ENCODE peak calls at places on chromosome 4, in seven cellular contexts. D is T-helper 17 cell; U is NCI-H1436 treated with DMSO at 0.1 percent for 48 hours; R is stimulated activated CD8-positive, alpha-beta memory T cell treated with anti-CD3 and anti-CD28 coated beads, Interleukin-4, amount 100 ng/mL, for 48 hours; B is stimulated activated CD4-positive, alpha-beta T cell treated with anti-CD3 and anti-CD28 coated beads, Interleukin-4, amount 100 ng/mL, for 4 hours; F is transverse colon; H is stimulated activated naive CD8-positive, alpha-beta T cell treated with anti-CD3 and anti-CD28 coated beads, Interleukin-15, Interleukin-2, amounts not matched to agents 100 U/mL and 50 U/mL, for 24 hours. Y is an unnamed sample.

GRCh38 chr4:158130204-158130603 is 42.6 kb downstream of the GASK1B start:
- DNase-seq in B (no peak), U (no peak), D (no peak), F (no peak), H (no peak), R (no peak), Y (no peak)

GRCh38 chr4:40842725-40843401 is 93.1 kb downstream of the NSUN7 start:
- DNase-seq in R (no peak), H (no peak), F (no peak), U (no peak), D (no peak), B (no peak), Y (no peak)

GRCh38 chr4:87007345-87008181 is 72.8 kb downstream of the AFF1 start:
- DNase-seq in D (no peak), U (no peak), H (peak; percentile 62), F (peak; percentile 73), B (no peak), R (peak; percentile 64), Y (peak; percentile 51)

GRCh38 chr4:54367059-54367458 is 138.0 kb downstream of the PDGFRA start:
- DNase-seq in B (no peak), R (no peak), F (no peak), H (no peak), D (no peak), U (no peak), Y (no peak)

GRCh38 chr4:6641164-6641970 is 882 bp downstream of the MRFAP1 start:
- DNase-seq in B (peak; percentile 42), D (peak; percentile 36), U (no peak), R (peak; percentile 58), F (peak; percentile 61), H (peak; percentile 52), Y (peak; percentile 48)

GRCh38 chr4:89136525-89136924 is 25.2 kb downstream of the TIGD2 start:
- DNase-seq in F (no peak), U (no peak), H (no peak), R (no peak), D (no peak), B (no peak), Y (peak; percentile 89)

GRCh38 chr4:66639361-66639760 is 905.9 kb downstream of the CENPC start:
- DNase-seq in U (no peak), B (no peak), R (no peak), H (no peak), D (no peak), F (no peak), Y (no peak)

GRCh38 chr4:6491235-6491634 is 18.8 kb upstream of the PPP2R2C start:
- DNase-seq in H (no peak), B (no peak), U (no peak), D (no peak), F (no peak), R (no peak), Y (no peak)

GRCh38 chr4:128725405-128725804 is 84.1 kb upstream of the JADE1 start:
- DNase-seq in B (no peak), R (no peak), H (no peak), F (no peak), D (no peak), U (no peak), Y (no peak)

GRCh38 chr4:156734965-156735895 is 236.4 kb downstream of the PDGFC start:
- DNase-seq in R (no peak), D (no peak), U (no peak), B (no peak), H (no peak), F (no peak), Y (no peak)

GRCh38 chr4:145957307-145957706 is 18.7 kb upstream of the ZNF827 start:
- DNase-seq in F (no peak), D (no peak), R (no peak), H (no peak), B (no peak), U (no peak), Y (peak; percentile 32)

GRCh38 chr4:119478446-119479179 is 150.0 kb downstream of the PDE5A start:
- DNase-seq in F (no peak), D (no peak), U (no peak), B (no peak), R (no peak), H (no peak), Y (peak; percentile 16)

GRCh38 chr4:118213101-118213500 is 139.7 kb downstream of the PRSS12 start:
- DNase-seq in B (no peak), U (no peak), R (no peak), F (no peak), D (no peak), H (no peak), Y (no peak)

GRCh38 chr4:157217708-157218107 is 2.8 kb upstream of the GRIA2 start:
- DNase-seq in B (no peak), F (no peak), U (no peak), R (no peak), H (no peak), D (no peak), Y (peak; percentile 29)

GRCh38 chr4:151620066-151620465 is 140.7 kb downstream of the GATB start:
- DNase-seq in U (no peak), R (no peak), D (no peak), H (no peak), F (no peak), B (no peak), Y (no peak)

GRCh38 chr4:26022346-26022891 is 108.4 kb downstream of the SMIM20 start:
- DNase-seq in U (peak; percentile 31), H (no peak), D (no peak), B (no peak), R (no peak), F (no peak), Y (no peak)

GRCh38 chr4:181685911-181686310 is 557.3 kb upstream of the TENM3 start:
- DNase-seq in U (no peak), R (no peak), H (no peak), F (no peak), B (no peak), D (no peak), Y (peak; percentile 89)

GRCh38 chr4:157151711-157152110 is 68.8 kb upstream of the GRIA2 start:
- DNase-seq in U (no peak), D (no peak), H (no peak), F (no peak), B (no peak), R (no peak), Y (peak; percentile 3)

GRCh38 chr4:136357556-136357955 is 1174.7 kb downstream of the PCDH18 start:
- DNase-seq in D (no peak), B (no peak), F (no peak), H (no peak), U (no peak), R (no peak), Y (no peak)

GRCh38 chr4:151627491-151627890 is 133.3 kb downstream of the GATB start:
- DNase-seq in R (no peak), B (no peak), U (no peak), H (no peak), F (no peak), D (no peak), Y (no peak)

GRCh38 chr4:128660361-128660964 is 149.0 kb upstream of the JADE1 start:
- DNase-seq in R (no peak), B (no peak), H (no peak), U (no peak), D (no peak), F (no peak), Y (peak; percentile 94)

GRCh38 chr4:133162941-133163340 is 13.8 kb downstream of the PCDH10 start:
- DNase-seq in U (no peak), R (no peak), H (no peak), F (no peak), D (no peak), B (no peak), Y (no peak)

GRCh38 chr4:130026185-130026584 is 930.2 kb downstream of the C4orf33 start:
- DNase-seq in F (no peak), B (no peak), U (peak; percentile 98), R (no peak), D (no peak), H (no peak), Y (no peak)

GRCh38 chr4:77438549-77438948 is 167.1 kb upstream of the CXCL13 start:
- DNase-seq in F (no peak), U (no peak), D (no peak), B (no peak), H (no peak), R (no peak), Y (no peak)

GRCh38 chr4:80840396-80840795 is 190.1 kb upstream of the BMP3 start:
- DNase-seq in H (no peak), B (no peak), R (no peak), D (no peak), F (no peak), U (no peak), Y (peak; percentile 93)

GRCh38 chr4:37478151-37478550 is 208.0 kb downstream of the RELL1 start:
- DNase-seq in F (no peak), H (no peak), R (no peak), B (no peak), D (no peak), U (no peak), Y (no peak)

GRCh38 chr4:94561249-94562024 is 109.7 kb downstream of the PDLIM5 start:
- DNase-seq in R (no peak), H (no peak), D (no peak), B (no peak), U (no peak), F (no peak), Y (peak; percentile 70)

GRCh38 chr4:7041851-7042696 is 1.1 kb upstream of the TADA2B start:
- DNase-seq in F (peak; percentile 58), R (peak; percentile 46), U (no peak), B (no peak), H (peak; percentile 40), D (no peak), Y (no peak)

GRCh38 chr4:88008624-88009235 is 1.3 kb downstream of the PKD2 start:
- DNase-seq in B (no peak), H (no peak), D (no peak), U (no peak), R (no peak), F (no peak), Y (peak; percentile 52)

GRCh38 chr4:10496200-10496599 is 39.0 kb upstream of the ZNF518B start:
- DNase-seq in B (no peak), F (no peak), D (no peak), U (no peak), H (no peak), R (no peak), Y (no peak)

GRCh38 chr4:52550186-52550585 is 108.9 kb downstream of the USP46 start:
- DNase-seq in B (no peak), D (no peak), U (no peak), H (no peak), F (no peak), R (no peak), Y (no peak)

GRCh38 chr4:41216294-41217019 is 2.1 kb upstream of the APBB2 start:
- DNase-seq in F (peak; percentile 86), R (peak; percentile 76), H (peak; percentile 73), B (peak; percentile 55), U (peak; percentile 48), D (no peak), Y (peak; percentile 64)

GRCh38 chr4:48905363-48906015 is 1.1 kb downstream of the OCIAD2 start:
- DNase-seq in H (no peak), B (no peak), R (no peak), F (peak; percentile 27), D (no peak), U (no peak), Y (peak; percentile 79)

Y was measured in amniotic epithelial cell.